ENCODE peak calls at places on chromosomes 11 and 22, in six cellular contexts. U is K562, J is GM12878, E is HepG2, B is H1, O is SK-N-SH. D is an unnamed sample.

GRCh38 chr11:47938791-47939560 is 41.4 kb upstream of the PTPRJ start:
- DNase-seq in U (no peak), J (no peak), E (no peak), B (no peak), O (no peak), D (no peak)

GRCh38 chr11:2378527-2379210 is 1.6 kb downstream of the CD81 start:
- DNase-seq in U (no peak), J (no peak), E (no peak), B (no peak), O (peak), D (no peak)

GRCh38 chr22:36546092-36546804 is 17.3 kb upstream of the EIF3D start:
- DNase-seq in U (peak), J (no peak), E (peak), B (peak), O (peak), D (peak)

GRCh38 chr11:8342821-8343681 is 79.4 kb upstream of the LMO1 start:
- DNase-seq in U (no peak), J (peak), E (no peak), B (no peak), O (peak), D (no peak)

GRCh38 chr11:118046051-118046963 is 30.6 kb upstream of the TMPRSS4 start:
- DNase-seq in U (no peak), J (peak), E (no peak), B (no peak), O (no peak), D (no peak)

GRCh38 chr11:12556788-12557384 is 117.3 kb upstream of the TEAD1 start:
- DNase-seq in U (no peak), J (no peak), E (peak), B (peak), O (no peak), D (peak)

GRCh38 chr22:45891996-45892621 is 84.9 kb downstream of the WNT7B start:
- DNase-seq in U (no peak), J (no peak), E (no peak), B (no peak), O (no peak), D (no peak)

GRCh38 chr11:44324787-44325525 is 15.0 kb upstream of the ALX4 start:
- DNase-seq in U (no peak), J (no peak), E (no peak), B (no peak), O (peak), D (no peak)

GRCh38 chr22:32542332-32543019 is 67.9 kb downstream of the FBXO7 start:
- DNase-seq in U (no peak), J (no peak), E (no peak), B (no peak), O (no peak), D (no peak)

GRCh38 chr11:59839615-59840014 is 5.7 kb downstream of the CBLIF start:
- DNase-seq in U (no peak), J (no peak), E (no peak), B (no peak), O (no peak), D (no peak)

GRCh38 chr11:67538306-67538705 is 15.1 kb upstream of the CABP2 start:
- DNase-seq in U (no peak), J (no peak), E (no peak), B (no peak), O (no peak), D (no peak)

GRCh38 chr11:86639172-86639571 is 33.2 kb downstream of the ME3 start:
- DNase-seq in U (no peak), J (no peak), E (no peak), B (no peak), O (no peak), D (no peak)

GRCh38 chr11:9716275-9717039 is 52.6 kb downstream of the SWAP70 start:
- DNase-seq in U (no peak), J (peak), E (no peak), B (no peak), O (no peak), D (no peak)

GRCh38 chr11:6539748-6540268 is 42.7 kb downstream of the DNHD1 start:
- DNase-seq in U (no peak), J (no peak), E (no peak), B (no peak), O (no peak), D (no peak)

GRCh38 chr11:111452817-111453607 is 59.2 kb downstream of the BTG4 start:
- DNase-seq in U (no peak), J (no peak), E (no peak), B (no peak), O (peak), D (no peak)

GRCh38 chr11:7846003-7846402 is 49.3 kb upstream of the OR5P2 start:
- DNase-seq in U (no peak), J (no peak), E (no peak), B (no peak), O (no peak), D (no peak)

GRCh38 chr22:37643225-37643847 is 3.9 kb downstream of the SH3BP1 start:
- DNase-seq in U (peak), J (no peak), E (no peak), B (no peak), O (peak), D (no peak)

GRCh38 chr11:12914401-12914912 is 94.7 kb upstream of the RASSF10 start:
- DNase-seq in U (peak), J (no peak), E (no peak), B (peak), O (peak), D (no peak)

GRCh38 chr22:38967451-38968450 is 10.3 kb downstream of the APOBEC3A start:
- DNase-seq in U (peak), J (no peak), E (no peak), B (no peak), O (no peak), D (no peak)

GRCh38 chr11:121794671-121795070 is 321.3 kb downstream of the BLID start:
- DNase-seq in U (no peak), J (no peak), E (no peak), B (no peak), O (no peak), D (no peak)
- TF ChIP-seq RAD21 in U (no peak), J (no peak), E (no peak), B (no peak), O (no peak), D (no peak)

DNA sequence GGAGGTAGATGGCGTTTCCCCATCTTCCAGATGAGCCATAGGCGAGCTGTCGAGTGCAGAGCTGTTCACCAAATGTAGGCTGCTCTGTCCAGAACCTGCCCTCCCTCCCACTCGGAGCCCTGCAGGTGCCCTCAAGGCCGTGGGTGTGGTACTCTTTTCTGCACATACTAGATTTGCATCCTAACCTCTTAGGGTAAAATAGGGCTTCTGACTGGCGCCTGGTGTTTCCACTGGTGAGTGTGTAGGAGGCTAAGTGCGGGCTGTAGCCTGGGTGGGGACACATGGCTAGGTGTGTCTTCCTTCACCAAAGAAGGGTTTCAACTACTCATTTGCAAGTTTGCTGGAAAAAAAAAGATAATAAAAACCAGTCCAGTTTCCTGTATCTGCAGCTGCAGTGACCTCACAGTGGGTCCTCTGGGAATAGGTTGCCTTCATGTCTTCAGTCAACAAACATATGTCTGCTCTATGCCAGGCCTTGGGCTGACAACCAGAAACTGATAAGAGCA is 8.5 kb downstream of the BIK start:
- DNase-seq in U (no peak), J (peak), E (no peak), B (no peak), O (no peak), D (no peak)
- H3K4me2 ChIP-seq in U (no peak), J (peak), E (peak), B (no peak), O (no peak), D (no peak)

DNA sequence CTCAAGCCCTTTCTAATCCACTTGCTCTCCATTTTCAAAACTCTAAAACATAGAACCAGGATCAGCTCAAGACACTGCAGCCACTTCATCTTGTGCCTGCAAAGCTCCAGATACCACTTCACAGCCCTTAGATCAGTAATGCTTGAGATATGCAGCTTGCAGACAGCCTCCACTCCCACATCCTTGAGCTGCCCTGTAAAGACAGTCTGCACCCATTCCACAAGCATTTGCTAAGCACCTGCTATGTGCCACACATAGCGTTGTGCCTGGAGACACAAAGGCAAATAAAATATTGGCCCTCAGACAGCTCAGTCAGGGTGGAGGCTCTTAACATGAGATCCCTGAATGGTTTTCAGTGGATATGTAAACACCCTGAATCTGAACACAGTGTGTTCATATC is 192.5 kb upstream of the SNX19 start:
- DNase-seq in U (no peak), J (no peak), E (no peak), B (no peak), O (no peak), D (no peak)
- TF ChIP-seq SIN3A in U (no peak), J (no peak), E (no peak), B (no peak), O (no peak), D (no peak)

GRCh38 chr22:47105085-47105484 is 342.6 kb downstream of the TBC1D22A start:
- DNase-seq in U (no peak), J (no peak), E (no peak), B (no peak), O (no peak), D (no peak)
- TF ChIP-seq RAD21 in U (no peak), J (no peak), E (no peak), B (no peak), O (no peak), D (no peak)

GRCh38 chr22:33883561-33883960 is 36.7 kb downstream of the LARGE1 start:
- DNase-seq in U (no peak), J (peak), E (no peak), B (no peak), O (no peak), D (no peak)
- H3K4me2 ChIP-seq in U (no peak), J (peak), E (no peak), B (no peak), O (no peak), D (no peak)

GRCh38 chr11:65310756-65311155 is 3.9 kb upstream of the CDC42EP2 start:
- DNase-seq in U (no peak), J (no peak), E (no peak), B (no peak), O (no peak), D (no peak)

GRCh38 chr11:65310215-65310614 is 4.5 kb upstream of the CDC42EP2 start:
- DNase-seq in U (no peak), J (no peak), E (no peak), B (no peak), O (no peak), D (no peak)

GRCh38 chr11:65308281-65308891 is 6.3 kb upstream of the CDC42EP2 start:
- DNase-seq in U (no peak), J (no peak), E (no peak), B (no peak), O (no peak), D (no peak)

GRCh38 chr11:65309006-65309405 is 5.7 kb upstream of the CDC42EP2 start:
- DNase-seq in U (no peak), J (no peak), E (no peak), B (no peak), O (no peak), D (no peak)

GRCh38 chr11:65311197-65311631 is 3.5 kb upstream of the CDC42EP2 start:
- DNase-seq in U (no peak), J (no peak), E (no peak), B (no peak), O (no peak), D (no peak)
- TF ChIP-seq SIN3A in U (no peak), J (no peak), E (no peak), B (no peak), O (no peak), D (no peak)

GRCh38 chr11:24965780-24966179 is 468.9 kb downstream of the LUZP2 start:
- DNase-seq in U (no peak), J (no peak), E (no peak), B (no peak), O (no peak), D (no peak)

GRCh38 chr11:24963879-24964278 is 467.0 kb downstream of the LUZP2 start:
- DNase-seq in U (no peak), J (no peak), E (no peak), B (no peak), O (no peak), D (no peak)
- TF ChIP-seq RAD21 in U (no peak), J (no peak), E (no peak), B (no peak), O (no peak), D (no peak)

DNA sequence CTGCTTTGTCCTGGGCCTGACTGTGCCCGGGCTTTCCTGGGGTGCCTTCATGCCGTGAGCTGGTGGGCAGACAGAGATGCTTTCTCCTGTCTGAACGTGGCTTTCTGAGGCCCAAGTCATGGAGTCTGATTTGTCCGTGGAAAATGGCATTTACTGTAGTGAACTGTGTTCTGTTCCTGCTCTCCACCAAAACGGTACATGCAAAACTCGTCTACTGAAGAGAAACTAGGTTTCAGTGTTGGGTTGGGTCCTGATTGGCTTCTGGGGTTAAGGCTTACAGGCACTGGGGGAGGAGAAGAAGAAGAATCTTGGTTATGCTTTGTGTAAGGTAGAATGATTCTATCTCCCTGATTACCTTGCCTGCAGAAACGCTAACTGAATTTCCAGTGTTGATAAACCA is 541.7 kb downstream of the NTM start:
- DNase-seq in U (no peak), J (no peak), E (no peak), B (no peak), O (no peak), D (no peak)
- H3K4me2 ChIP-seq in U (no peak), J (no peak), E (no peak), B (peak), O (peak), D (no peak)